ENCODE peak calls at places on chromosomes 2 and 18, in seven cellular contexts. A is NB4, L is spleen, S is IMR-90, J is GM12878, B is esophagus squamous epithelium, M is body of pancreas. G is an unnamed sample.

GRCh38 chr18:46946656-46947282 is 29.4 kb downstream of the KATNAL2 start:
- DNase-seq in S (peak; percentile 80), B (no peak), L (peak; percentile 87), A (no peak), M (peak; percentile 78), J (no peak), G (peak; percentile 68)

GRCh38 chr18:57859314-57859713 is 56.2 kb upstream of the ATP8B1 start:
- DNase-seq in L (no peak), J (no peak), A (peak; percentile 34), B (no peak), M (peak; percentile 18), S (no peak), G (peak; percentile 72)

GRCh38 chr18:28768791-28769768 is 592.1 kb upstream of the CDH2 start:
- DNase-seq in J (no peak), B (no peak), M (no peak), L (no peak), A (no peak), S (peak; percentile 15), G (no peak)

GRCh38 chr2:63975437-63976124 is 43.6 kb downstream of the VPS54 start:
- DNase-seq in L (no peak), B (no peak), A (no peak), M (no peak), S (no peak), J (no peak), G (peak; percentile 39)

GRCh38 chr2:79178073-79178720 is 18.6 kb upstream of the REG3A start:
- DNase-seq in L (no peak), M (peak; percentile 54), A (no peak), S (no peak), B (no peak), J (no peak), G (no peak)

GRCh38 chr2:39433586-39434195 is 3.4 kb downstream of the MAP4K3 start:
- DNase-seq in B (no peak), L (no peak), M (no peak), A (no peak), J (no peak), S (no peak), G (peak; percentile 73)

GRCh38 chr2:172179045-172179742 is 76.5 kb upstream of the DLX2 start:
- DNase-seq in M (no peak), S (peak; percentile 35), B (no peak), J (no peak), A (peak; percentile 12), L (no peak), G (no peak)

GRCh38 chr2:148660999-148661398 is 16.4 kb downstream of the EPC2 start:
- DNase-seq in S (peak; percentile 20), J (no peak), M (no peak), A (no peak), B (no peak), L (no peak), G (no peak)

GRCh38 chr2:224646242-224646846 is 61.2 kb upstream of the CUL3 start:
- DNase-seq in B (no peak), M (no peak), A (peak; percentile 67), L (no peak), J (no peak), S (peak; percentile 4), G (peak; percentile 37)

GRCh38 chr2:158756976-158757375 is 38.1 kb upstream of the DAPL1 start:
- DNase-seq in A (no peak), L (no peak), M (no peak), B (no peak), J (no peak), S (peak; percentile 61), G (no peak)

GRCh38 chr2:105175231-105175630 is 66.3 kb upstream of the GPR45 start:
- DNase-seq in S (no peak), A (no peak), L (no peak), J (no peak), M (no peak), B (no peak), G (no peak)

GRCh38 chr2:147388217-147388616 is 456.6 kb upstream of the ACVR2A start:
- DNase-seq in L (no peak), J (no peak), A (no peak), M (no peak), B (no peak), S (no peak), G (no peak)

GRCh38 chr2:30580394-30580793 is 133.3 kb downstream of the LCLAT1 start:
- DNase-seq in L (no peak), B (no peak), S (no peak), M (no peak), J (no peak), A (no peak), G (no peak)

GRCh38 chr2:155310589-155310988 is 612.1 kb downstream of the KCNJ3 start:
- DNase-seq in M (no peak), S (no peak), A (peak; percentile 54), B (no peak), L (no peak), J (no peak), G (peak; percentile 5)

GRCh38 chr18:49461602-49461977 is 1.1 kb upstream of the DYM start:
- DNase-seq in A (no peak), J (no peak), S (no peak), M (no peak), B (no peak), L (no peak), G (no peak)

GRCh38 chr18:60601249-60601648 is 228.7 kb upstream of the MC4R start:
- DNase-seq in L (no peak), B (no peak), A (no peak), J (no peak), M (no peak), S (no peak), G (no peak)

GRCh38 chr18:3869848-3870247 is 419.9 kb downstream of the TGIF1 start:
- DNase-seq in L (no peak), J (no peak), M (no peak), A (peak; percentile 51), S (peak; percentile 76), B (no peak), G (peak; percentile 73)

GRCh38 chr2:154698789-154699559 is 479 bp downstream of the KCNJ3 start:
- DNase-seq in S (no peak), B (no peak), M (no peak), J (no peak), L (peak; percentile 64), A (no peak), G (no peak)

GRCh38 chr18:69808399-69808798 is 139.3 kb downstream of the CD226 start:
- DNase-seq in A (no peak), L (no peak), J (no peak), S (no peak), M (no peak), B (no peak), G (no peak)

GRCh38 chr2:203840816-203841215 is 26.8 kb upstream of the CTLA4 start:
- DNase-seq in L (no peak), J (no peak), B (no peak), A (no peak), S (no peak), M (no peak), G (no peak)

GRCh38 chr2:119753041-119753929 is 6.4 kb upstream of the PTPN4 start:
- DNase-seq in L (no peak), A (peak; percentile 80), B (no peak), M (no peak), S (peak; percentile 56), J (no peak), G (peak; percentile 40)

GRCh38 chr2:81714817-81715216 is 1410.3 kb upstream of the LRRTM1 start:
- DNase-seq in A (no peak), S (peak; percentile 3), J (no peak), B (no peak), L (no peak), M (no peak), G (no peak)

GRCh38 chr2:139478191-139478914 is 698.2 kb upstream of the NXPH2 start:
- DNase-seq in M (no peak), B (no peak), A (no peak), L (no peak), J (no peak), S (no peak), G (no peak)

GRCh38 chr2:99722726-99723125 is 232.9 kb upstream of the REV1 start:
- DNase-seq in S (peak; percentile 41), J (no peak), L (no peak), A (no peak), B (no peak), M (no peak), G (no peak)

DNA sequence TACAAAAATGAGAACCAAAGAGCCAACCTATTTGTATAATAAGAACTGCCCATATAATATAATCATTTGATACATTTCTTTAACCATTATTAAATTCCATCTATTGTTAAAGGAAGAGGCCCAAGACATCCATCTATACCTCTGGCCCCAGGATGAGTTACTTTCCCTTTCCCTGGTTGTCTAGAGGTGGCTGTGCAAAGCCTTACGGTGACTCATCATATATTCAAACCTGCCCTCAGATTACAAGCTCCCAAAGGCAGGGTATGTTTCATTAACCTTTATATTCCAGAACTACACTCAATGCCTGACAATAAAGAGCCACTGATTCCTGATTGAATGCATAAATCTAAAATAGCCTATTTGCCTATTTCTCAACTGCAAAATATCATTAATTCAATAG is 105.8 kb upstream of the PID1 start:
- DNase-seq in B (no peak), A (no peak), J (no peak), M (no peak), L (no peak), S (no peak), G (no peak)
- TF ChIP-seq POLR2A in B (no peak), A (no peak), J (no peak), M (no peak), L (no peak), S (no peak), G (no peak)

GRCh38 chr2:88172882-88173281 is 2.7 kb downstream of the THNSL2 start:
- DNase-seq in A (no peak), M (no peak), B (no peak), J (no peak), S (no peak), L (no peak), G (no peak)
- TF ChIP-seq POLR2A in A (no peak), M (no peak), B (no peak), J (no peak), S (no peak), L (no peak), G (no peak)

GRCh38 chr2:54834721-54835120 is 111.3 kb downstream of the EML6 start:
- DNase-seq in S (no peak), B (no peak), L (no peak), A (no peak), J (no peak), M (no peak), G (no peak)
- TF ChIP-seq POLR2A in S (no peak), B (no peak), L (no peak), A (no peak), J (no peak), M (no peak), G (no peak)

GRCh38 chr2:219418155-219418569 is at the start of gene DES:
- DNase-seq in J (no peak), L (no peak), M (no peak), A (no peak), S (no peak), B (no peak), G (no peak)
- TF ChIP-seq POLR2A in J (no peak), L (no peak), M (no peak), A (no peak), S (no peak), B (no peak), G (no peak)

G was measured in erythroblast.